ENCODE peak calls at places on chromosomes 3 and 15, in seven cellular contexts. One of them, this sample, is unnamed.

GRCh38 chr3:48069339-48069738 is 53.1 kb upstream of the MAP4 start:
- DNase-seq in upper lobe of right lung: no peak
- DNase-seq in HuH-7: no peak
- DNase-seq in NCI-H1105 treated with DMSO at 0.1 percent for 48 hours: no peak
- DNase-seq in BJ: no peak
- DNase-seq in neuronal stem cell: no peak
- DNase-seq in CD8-positive, alpha-beta memory T cell: no peak
- DNase-seq in this sample: no peak

GRCh38 chr3:24773798-24774197 is 279.1 kb upstream of the THRB start:
- DNase-seq in CD8-positive, alpha-beta memory T cell: no peak
- DNase-seq in HuH-7: peak; percentile 54
- DNase-seq in upper lobe of right lung: peak; percentile 69
- DNase-seq in BJ: peak; percentile 1
- DNase-seq in NCI-H1105 treated with DMSO at 0.1 percent for 48 hours: peak; percentile 53
- DNase-seq in neuronal stem cell: peak; percentile 72
- DNase-seq in this sample: peak; percentile 73

GRCh38 chr15:91376016-91376415 is 276.0 kb downstream of the SV2B start:
- DNase-seq in neuronal stem cell: no peak
- DNase-seq in CD8-positive, alpha-beta memory T cell: no peak
- DNase-seq in HuH-7: no peak
- DNase-seq in NCI-H1105 treated with DMSO at 0.1 percent for 48 hours: no peak
- DNase-seq in upper lobe of right lung: no peak
- DNase-seq in BJ: no peak
- DNase-seq in this sample: no peak

GRCh38 chr3:170154084-170154483 is 27.4 kb downstream of the PHC3 start:
- DNase-seq in neuronal stem cell: no peak
- DNase-seq in HuH-7: no peak
- DNase-seq in NCI-H1105 treated with DMSO at 0.1 percent for 48 hours: no peak
- DNase-seq in BJ: no peak
- DNase-seq in upper lobe of right lung: no peak
- DNase-seq in CD8-positive, alpha-beta memory T cell: no peak
- DNase-seq in this sample: no peak

GRCh38 chr15:56325186-56325585 is 40.0 kb upstream of the TEX9 start:
- DNase-seq in upper lobe of right lung: no peak
- DNase-seq in CD8-positive, alpha-beta memory T cell: no peak
- DNase-seq in NCI-H1105 treated with DMSO at 0.1 percent for 48 hours: no peak
- DNase-seq in HuH-7: no peak
- DNase-seq in neuronal stem cell: no peak
- DNase-seq in BJ: peak; percentile 3
- DNase-seq in this sample: no peak

GRCh38 chr3:185734725-185735096 is 90.1 kb downstream of the IGF2BP2 start:
- DNase-seq in HuH-7: no peak
- DNase-seq in CD8-positive, alpha-beta memory T cell: no peak
- DNase-seq in NCI-H1105 treated with DMSO at 0.1 percent for 48 hours: no peak
- DNase-seq in BJ: no peak
- DNase-seq in neuronal stem cell: no peak
- DNase-seq in upper lobe of right lung: no peak
- DNase-seq in this sample: no peak

GRCh38 chr3:179956416-179956830 is 80.3 kb downstream of the PEX5L start:
- DNase-seq in upper lobe of right lung: no peak
- DNase-seq in NCI-H1105 treated with DMSO at 0.1 percent for 48 hours: no peak
- DNase-seq in HuH-7: no peak
- DNase-seq in BJ: no peak
- DNase-seq in neuronal stem cell: no peak
- DNase-seq in CD8-positive, alpha-beta memory T cell: no peak
- DNase-seq in this sample: no peak

GRCh38 chr3:23944861-23945652 is at the start of gene NR1D2:
- DNase-seq in BJ: no peak
- DNase-seq in CD8-positive, alpha-beta memory T cell: peak; percentile 77
- DNase-seq in NCI-H1105 treated with DMSO at 0.1 percent for 48 hours: peak; percentile 54
- DNase-seq in upper lobe of right lung: peak; percentile 94
- DNase-seq in HuH-7: peak; percentile 90
- DNase-seq in neuronal stem cell: peak; percentile 87
- DNase-seq in this sample: peak; percentile 83

GRCh38 chr3:59286791-59287531 is 237.1 kb upstream of the CFAP20DC start:
- DNase-seq in HuH-7: no peak
- DNase-seq in neuronal stem cell: no peak
- DNase-seq in CD8-positive, alpha-beta memory T cell: no peak
- DNase-seq in upper lobe of right lung: no peak
- DNase-seq in NCI-H1105 treated with DMSO at 0.1 percent for 48 hours: peak; percentile 34
- DNase-seq in BJ: no peak
- DNase-seq in this sample: no peak

GRCh38 chr15:38320181-38320580 is 67.5 kb downstream of the SPRED1 start:
- DNase-seq in NCI-H1105 treated with DMSO at 0.1 percent for 48 hours: no peak
- DNase-seq in neuronal stem cell: no peak
- DNase-seq in BJ: no peak
- DNase-seq in HuH-7: no peak
- DNase-seq in upper lobe of right lung: no peak
- DNase-seq in CD8-positive, alpha-beta memory T cell: no peak
- DNase-seq in this sample: no peak

GRCh38 chr15:93274276-93274675 is 185.3 kb upstream of the RGMA start:
- DNase-seq in neuronal stem cell: no peak
- DNase-seq in NCI-H1105 treated with DMSO at 0.1 percent for 48 hours: no peak
- DNase-seq in BJ: no peak
- DNase-seq in CD8-positive, alpha-beta memory T cell: no peak
- DNase-seq in upper lobe of right lung: no peak
- DNase-seq in HuH-7: no peak
- DNase-seq in this sample: no peak